ENCODE peak calls at places on chromosomes 11 and 22, in four cellular contexts. N is upper lobe of right lung, E is H1, O is RWPE1. Y is an unnamed sample.

GRCh38 chr11:125062931-125063428 is at the start of gene SLC37A2:
- DNase-seq in N (peak), E (no peak), O (peak), Y (peak)

GRCh38 chr11:86214710-86215109 is 29.8 kb upstream of the EED start:
- DNase-seq in O (no peak), N (no peak), E (no peak), Y (no peak)

GRCh38 chr11:6538456-6538855 is 41.4 kb downstream of the DNHD1 start:
- DNase-seq in N (no peak), O (no peak), E (no peak), Y (no peak)

GRCh38 chr11:7605544-7605943 is 67.8 kb downstream of the CYB5R2 start:
- DNase-seq in N (no peak), O (peak), E (no peak), Y (no peak)

GRCh38 chr11:108592591-108593213 is 866 bp downstream of the EXPH5 start:
- DNase-seq in E (no peak), O (peak), N (peak), Y (peak)

GRCh38 chr22:23263651-23264555 is 83.6 kb downstream of the BCR start:
- DNase-seq in E (no peak), O (no peak), N (no peak), Y (no peak)

GRCh38 chr22:47927811-47928210 is 1165.4 kb downstream of the TBC1D22A start:
- DNase-seq in N (no peak), E (no peak), O (no peak), Y (peak)

GRCh38 chr11:115458877-115459276 is 45.3 kb downstream of the CADM1 start:
- DNase-seq in E (no peak), O (no peak), N (no peak), Y (no peak)

GRCh38 chr11:88535916-88536547 is 198.5 kb upstream of the CTSC start:
- DNase-seq in E (no peak), N (no peak), O (peak), Y (no peak)

GRCh38 chr11:127182586-127183203 is 182.1 kb upstream of the KIRREL3 start:
- DNase-seq in N (no peak), E (no peak), O (no peak), Y (no peak)

GRCh38 chr22:28817919-28818859 is 17.8 kb upstream of the XBP1 start:
- DNase-seq in O (no peak), E (no peak), N (peak), Y (peak)

GRCh38 chr11:86081465-86081864 is 12.6 kb upstream of the PICALM start:
- DNase-seq in O (no peak), E (no peak), N (no peak), Y (no peak)

GRCh38 chr11:128260398-128260797 is 327.0 kb downstream of the ETS1 start:
- DNase-seq in N (no peak), E (no peak), O (no peak), Y (no peak)

GRCh38 chr11:33531743-33532181 is 168.9 kb downstream of the C11orf91 start:
- DNase-seq in E (no peak), N (no peak), O (no peak), Y (no peak)

GRCh38 chr22:42172385-42173172 is 42.0 kb upstream of the CYP2D6 start:
- DNase-seq in E (no peak), N (no peak), O (no peak), Y (no peak)

DNA sequence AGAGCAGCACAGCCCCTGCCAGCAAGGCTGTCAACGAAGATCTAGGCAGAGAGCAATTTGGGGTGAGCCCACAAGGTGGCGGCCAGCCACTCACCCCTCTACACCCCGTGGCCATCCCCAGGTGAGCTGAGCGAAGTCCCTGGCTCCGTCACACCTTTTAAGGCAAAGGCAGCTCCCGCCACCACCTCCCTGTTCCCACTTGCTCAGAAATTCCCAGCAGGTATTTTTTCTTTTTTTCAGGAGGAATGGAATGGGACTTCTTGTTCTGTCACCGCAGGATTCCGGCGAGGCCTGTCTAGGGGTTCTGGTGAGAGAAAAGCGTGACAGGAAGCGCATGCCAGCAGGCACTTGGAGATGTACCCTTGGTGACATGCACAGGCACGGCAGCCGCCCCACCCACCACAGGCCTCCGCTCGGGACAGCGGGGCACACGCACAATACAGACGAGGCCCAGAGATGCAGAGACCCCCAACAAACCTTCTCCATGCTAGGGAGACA is 10.0 kb downstream of the RPL3 start:
- DNase-seq in O (peak), E (no peak), N (no peak), Y (no peak)
- H3K27ac ChIP-seq in O (peak), E (no peak), N (peak), Y (no peak)

GRCh38 chr11:2807276-2807681 is 78.3 kb downstream of the CDKN1C start:
- DNase-seq in O (no peak), E (no peak), N (peak), Y (peak)

GRCh38 chr11:2807801-2808241 is 77.8 kb downstream of the CDKN1C start:
- DNase-seq in E (no peak), N (peak), O (no peak), Y (peak)

GRCh38 chr11:2804701-2805387 is 80.7 kb downstream of the CDKN1C start:
- DNase-seq in N (peak), E (no peak), O (no peak), Y (peak)

GRCh38 chr11:2805388-2806057 is 80.1 kb downstream of the CDKN1C start:
- DNase-seq in N (no peak), E (no peak), O (no peak), Y (peak)

DNA sequence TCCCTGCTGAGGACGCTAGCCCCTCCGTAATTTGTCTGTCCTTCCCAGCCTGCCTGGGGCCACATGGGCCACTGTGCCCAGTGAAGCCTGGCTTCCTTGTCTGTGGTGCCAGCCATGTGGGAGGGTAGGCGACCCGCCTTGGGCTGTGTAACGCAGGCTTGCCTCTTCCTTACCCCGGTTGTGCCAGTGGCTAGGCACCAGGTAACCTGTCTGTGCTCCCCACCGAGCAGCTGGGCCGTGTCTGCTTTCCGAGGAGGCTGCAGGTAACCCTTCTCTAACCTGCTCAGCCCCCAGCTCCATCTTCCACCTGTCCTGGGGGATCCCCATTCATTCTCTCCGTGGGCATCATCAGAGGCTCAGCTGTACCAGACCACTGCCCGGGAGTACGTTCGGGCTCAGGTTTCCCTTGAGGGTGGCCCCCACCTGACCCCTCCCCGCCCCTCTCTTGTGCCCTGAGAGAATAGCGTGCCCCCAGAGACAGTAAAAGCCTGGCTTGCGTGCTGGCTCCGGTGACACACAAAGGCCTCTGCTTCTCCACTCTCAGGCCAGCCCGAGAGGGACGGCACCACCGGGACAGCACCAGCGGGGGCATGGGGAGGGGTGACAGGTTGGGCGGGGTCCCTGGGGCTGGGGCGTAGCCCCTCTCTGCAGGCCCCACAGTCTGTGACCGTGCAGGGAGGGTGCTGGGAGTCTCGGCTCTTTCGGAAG is 79.1 kb downstream of the CDKN1C start:
- DNase-seq in N (peak), O (no peak), E (no peak), Y (peak)
- H3K27ac ChIP-seq in N (no peak), O (no peak), E (no peak), Y (no peak)

GRCh38 chr11:57588038-57588710 is 9.3 kb upstream of the SERPING1 start:
- DNase-seq in N (no peak), E (no peak), O (no peak), Y (no peak)

GRCh38 chr11:57586711-57587110 is 10.8 kb upstream of the SERPING1 start:
- DNase-seq in E (no peak), N (no peak), O (no peak), Y (no peak)

GRCh38 chr11:57585301-57585700 is 12.2 kb upstream of the SERPING1 start:
- DNase-seq in O (no peak), N (no peak), E (no peak), Y (no peak)

GRCh38 chr11:57584341-57584740 is 13.1 kb upstream of the SERPING1 start:
- DNase-seq in O (no peak), N (no peak), E (no peak), Y (no peak)
- H3K27ac ChIP-seq in O (no peak), N (no peak), E (no peak), Y (no peak)

DNA sequence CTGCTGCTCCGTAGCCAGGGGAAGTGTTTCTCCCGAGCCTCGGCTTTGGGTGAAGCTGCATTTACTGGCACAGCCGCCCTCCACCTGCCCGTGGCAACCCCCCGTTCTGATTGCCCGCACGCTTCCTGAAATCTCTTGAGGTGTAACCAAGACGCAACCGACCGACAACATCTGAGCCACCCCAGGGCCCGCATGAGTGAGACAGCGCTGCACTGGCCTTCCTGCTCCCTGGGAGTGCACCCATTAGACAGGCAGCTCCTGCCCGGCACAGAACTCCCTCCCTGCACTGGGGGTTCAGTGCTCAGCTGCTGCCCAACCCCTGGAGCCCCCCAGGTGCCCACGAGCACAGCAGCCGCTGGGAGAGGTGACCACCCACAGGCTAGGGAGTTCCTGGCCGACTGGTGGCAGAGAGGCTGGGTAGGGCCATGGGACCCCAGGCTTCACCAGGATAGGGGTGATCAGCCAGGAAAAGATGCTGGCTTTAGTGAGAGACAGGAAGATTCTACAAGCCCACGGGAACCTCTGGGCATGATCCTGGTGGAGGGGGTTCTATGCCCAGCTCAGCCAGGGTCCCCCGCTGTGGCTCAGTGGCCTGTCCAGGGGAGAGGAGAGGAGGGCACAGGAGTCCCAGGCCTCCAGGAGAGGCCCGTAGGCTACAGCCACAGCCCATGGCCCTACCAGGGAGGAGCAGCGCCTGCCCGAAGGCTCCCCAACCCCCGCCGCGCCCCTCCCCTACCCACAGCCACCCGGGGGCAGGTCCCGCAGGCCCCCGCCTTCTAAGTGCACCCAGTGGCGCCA is 14.6 kb downstream of the PLXNB2 start:
- DNase-seq in O (no peak), N (no peak), E (no peak), Y (peak)
- H3K27ac ChIP-seq in O (peak), N (peak), E (peak), Y (peak)

DNA sequence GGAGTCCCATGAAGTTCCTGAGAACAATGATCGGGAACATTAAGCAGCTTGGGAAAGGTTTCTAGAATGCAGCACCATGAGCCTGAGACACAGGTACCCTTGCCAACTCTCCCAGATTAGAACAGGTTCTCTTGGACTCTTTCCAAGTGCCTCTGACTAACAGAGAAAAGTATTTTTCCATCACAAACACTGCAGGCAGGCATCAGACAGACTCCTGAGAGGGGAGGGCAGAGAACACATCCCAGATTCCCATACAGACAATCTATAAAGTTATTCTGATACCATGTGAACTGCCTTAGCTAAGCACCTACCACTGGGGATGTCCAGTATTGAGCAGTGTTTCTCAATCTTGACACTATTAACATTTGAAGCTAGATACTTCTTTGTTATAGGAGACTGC is 27.3 kb downstream of the SERGEF start:
- DNase-seq in E (no peak), O (peak), N (no peak), Y (peak)
- H3K27ac ChIP-seq in E (no peak), O (no peak), N (no peak), Y (peak)

DNA sequence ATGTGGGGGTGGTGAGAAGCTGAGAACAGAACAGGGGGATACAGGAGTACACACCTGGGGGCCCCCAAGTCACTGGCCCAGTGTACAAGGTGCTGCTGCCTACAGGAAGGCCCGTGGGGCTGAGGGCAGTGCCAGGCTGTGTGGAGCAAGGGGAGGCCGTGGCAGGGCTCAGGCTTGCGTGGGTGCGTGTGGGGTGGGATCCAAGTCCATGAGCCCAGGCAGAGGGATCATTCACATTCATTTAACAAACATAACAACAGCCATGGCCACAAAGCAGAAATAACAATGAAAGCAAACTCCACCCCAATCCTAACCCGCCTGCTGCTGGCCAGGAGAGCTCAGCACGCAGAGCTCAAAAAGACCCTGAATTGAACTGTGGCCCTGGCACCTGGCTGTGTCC is 17.1 kb upstream of the SCGB1A1 start:
- DNase-seq in O (no peak), N (peak), E (no peak), Y (no peak)
- H3K27ac ChIP-seq in O (peak), N (peak), E (no peak), Y (no peak)